ENCODE peak calls at places on chromosomes 16 and 17, in five cellular contexts. K is prostate gland, L is H9, B is colonic mucosa, D is mesendoderm. P is an unnamed sample.

GRCh38 chr17:51585514-51586104 is 325.3 kb downstream of the UTP18 start:
- DNase-seq in D (peak; percentile 64), L (peak; percentile 75), K (peak; percentile 5), B (no peak), P (no peak)

GRCh38 chr17:83204230-83204725 is 124.9 kb downstream of the METRNL start:
- DNase-seq in L (no peak), K (peak; percentile 2), B (no peak), D (no peak), P (no peak)

GRCh38 chr16:57091990-57092785 is at the start of gene CPNE2:
- DNase-seq in L (peak; percentile 45), K (peak; percentile 54), B (peak; percentile 66), D (peak; percentile 45), P (peak; percentile 86)

GRCh38 chr16:73483076-73483791 is 435.3 kb upstream of the ZFHX3 start:
- DNase-seq in B (no peak), K (no peak), L (peak; percentile 77), D (peak; percentile 84), P (no peak)

GRCh38 chr17:66829386-66829864 is 5.5 kb upstream of the CACNG5 start:
- DNase-seq in K (peak; percentile 17), L (peak; percentile 89), B (peak; percentile 23), D (peak; percentile 87), P (peak; percentile 85)

GRCh38 chr17:46853896-46854444 is 2.6 kb downstream of the WNT9B start:
- DNase-seq in L (peak; percentile 45), B (no peak), D (peak; percentile 79), K (no peak), P (peak; percentile 52)

GRCh38 chr17:10127819-10128375 is 70.5 kb downstream of the GAS7 start:
- DNase-seq in K (no peak), L (no peak), D (peak; percentile 77), B (peak; percentile 61), P (peak; percentile 98)

GRCh38 chr16:79508294-79508693 is 92.2 kb downstream of the MAF start:
- DNase-seq in B (no peak), D (no peak), K (no peak), L (no peak), P (no peak)

GRCh38 chr16:17367932-17368331 is 102.8 kb downstream of the XYLT1 start:
- DNase-seq in K (no peak), D (peak; percentile 96), L (peak; percentile 87), B (no peak), P (no peak)

GRCh38 chr17:76551685-76552084 is 11.8 kb downstream of the PRCD start:
- DNase-seq in D (no peak), B (no peak), L (no peak), K (no peak), P (no peak)

GRCh38 chr17:68509151-68510057 is 2.8 kb upstream of the PRKAR1A start:
- DNase-seq in D (no peak), B (peak; percentile 58), L (no peak), K (no peak), P (no peak)

GRCh38 chr16:536746-537145 is 9.2 kb downstream of the CAPN15 start:
- DNase-seq in D (no peak), L (no peak), K (no peak), B (no peak), P (no peak)

GRCh38 chr16:54526916-54527315 is 240.3 kb upstream of the IRX3 start:
- DNase-seq in L (no peak), B (no peak), D (peak; percentile 47), K (no peak), P (no peak)

GRCh38 chr17:50421308-50422031 is 4.5 kb upstream of the ACSF2 start:
- DNase-seq in L (no peak), K (no peak), B (no peak), D (no peak), P (peak; percentile 27)

DNA sequence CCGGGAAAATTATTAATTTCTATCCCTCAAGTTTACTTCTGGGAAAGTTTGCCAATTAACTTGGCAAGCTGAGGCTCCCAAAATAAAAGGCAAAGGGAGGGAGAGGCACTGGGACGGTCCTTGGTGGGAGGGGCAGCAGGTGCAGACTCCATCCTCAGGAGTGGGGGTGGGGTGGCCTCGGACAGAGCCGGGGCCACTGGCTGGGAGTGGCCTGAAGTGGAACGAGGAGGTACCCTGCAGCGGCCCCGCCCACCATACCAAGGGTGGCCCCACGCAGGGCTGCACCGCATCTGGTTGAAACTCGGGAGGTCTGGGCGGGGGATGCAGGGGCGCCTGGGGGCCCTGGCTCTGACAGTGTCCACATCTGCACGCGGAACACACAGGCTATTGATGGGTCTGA is 42.3 kb upstream of the SLC38A10 start:
- DNase-seq in L (peak; percentile 57), B (peak; percentile 80), K (no peak), D (no peak), P (no peak)
- H3K4me1 ChIP-seq in L (no peaks in the 10 kb centered on the region), B (peaks cover 34% of the 10 kb centered on the region), K (peaks cover 22% of the 10 kb centered on the region), D (peaks cover 14% of the 10 kb centered on the region), P (peaks cover 42% of the 10 kb centered on the region)

GRCh38 chr17:40453881-40454630 is 10.8 kb downstream of the IGFBP4 start:
- DNase-seq in K (no peak), L (no peak), B (no peak), D (no peak), P (no peak)

GRCh38 chr17:40452921-40453378 is 9.7 kb downstream of the IGFBP4 start:
- DNase-seq in B (no peak), K (no peak), D (no peak), L (no peak), P (peak; percentile 17)

GRCh38 chr17:40450175-40450574 is 6.9 kb downstream of the IGFBP4 start:
- DNase-seq in L (peak; percentile 79), K (no peak), B (peak; percentile 92), D (peak; percentile 80), P (peak; percentile 72)

GRCh38 chr17:40451420-40451819 is 8.2 kb downstream of the IGFBP4 start:
- DNase-seq in B (peak; percentile 40), L (no peak), K (no peak), D (no peak), P (peak; percentile 96)

DNA sequence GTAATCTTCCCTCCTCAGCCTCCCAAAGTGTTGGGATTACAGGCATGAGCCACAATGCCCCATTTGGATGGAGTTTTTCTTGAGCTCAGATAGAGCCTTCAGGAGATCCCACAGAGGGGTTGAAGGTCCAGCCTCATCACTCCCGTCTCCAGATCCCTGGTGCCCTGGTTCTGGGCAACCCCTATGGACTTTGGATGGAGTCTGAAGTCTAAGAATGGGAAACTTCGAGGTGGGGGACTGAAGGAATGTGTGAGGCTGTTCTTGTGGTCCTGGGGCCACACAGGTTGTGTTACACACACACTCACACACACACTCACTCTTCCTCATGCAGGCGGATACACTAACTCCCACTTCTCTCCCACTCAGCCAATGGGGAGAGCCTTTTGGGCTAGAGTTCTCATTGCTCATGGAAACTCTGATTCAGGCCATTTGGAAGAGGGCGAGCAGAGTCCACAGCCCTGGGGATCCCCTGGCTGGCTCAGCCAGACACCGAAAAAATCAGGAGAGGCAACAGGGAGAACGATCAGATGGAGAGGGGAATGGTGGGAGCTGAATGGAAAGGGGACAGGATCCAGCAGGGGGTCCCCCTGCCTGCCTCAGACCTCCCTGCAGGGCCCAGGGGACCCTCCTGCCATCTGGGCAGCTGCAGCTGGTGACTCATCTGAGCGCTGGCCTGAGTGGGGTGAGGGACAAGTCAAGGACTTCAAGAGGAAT is 9.0 kb downstream of the IGFBP4 start:
- DNase-seq in D (no peak), L (no peak), K (no peak), B (no peak), P (peak; percentile 77)
- H3K4me1 ChIP-seq in D (no peaks in the 10 kb centered on the region), L (no peaks in the 10 kb centered on the region), K (peaks cover 9% of the 10 kb centered on the region), B (peaks cover 20% of the 10 kb centered on the region), P (peaks cover 90% of the 10 kb centered on the region)

DNA sequence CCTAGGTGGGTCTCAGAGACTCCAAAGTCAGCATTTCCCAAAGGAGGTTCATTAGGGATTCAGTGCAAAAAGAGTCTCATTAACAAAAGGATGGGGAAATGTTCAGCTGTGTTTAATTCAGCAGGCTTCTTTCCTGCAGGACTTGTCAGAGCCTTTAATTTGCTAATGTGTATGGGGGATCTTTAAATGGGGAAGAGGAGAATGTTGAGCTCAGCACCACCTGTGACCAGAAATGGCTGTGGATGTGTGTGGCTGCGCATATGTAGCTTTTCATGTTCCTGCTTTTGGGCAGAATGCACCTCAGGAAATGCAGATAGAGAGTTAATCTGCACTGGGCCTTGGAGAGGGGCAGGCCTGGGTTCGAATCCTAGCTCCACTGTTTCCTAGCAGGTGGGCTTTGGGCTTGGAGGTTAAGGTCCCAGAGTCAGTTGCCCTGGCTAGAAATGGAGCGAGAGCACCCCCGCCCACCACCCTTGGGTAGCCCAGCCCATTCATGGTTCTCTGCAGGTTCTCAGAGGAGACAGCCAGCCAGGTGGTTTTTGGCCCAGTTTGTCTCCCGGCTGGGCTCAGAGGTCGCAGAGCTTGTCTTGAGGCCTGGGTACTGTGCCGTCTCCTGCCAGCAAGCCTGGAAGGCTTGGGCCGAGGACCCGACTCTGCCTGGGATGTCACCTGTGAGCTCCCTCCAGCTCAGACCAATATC is 9.2 kb downstream of the ADCY7 start:
- DNase-seq in D (no peak), L (no peak), B (no peak), K (no peak), P (no peak)
- H3K4me1 ChIP-seq in D (no peaks in the 10 kb centered on the region), L (peaks cover 3% of the 10 kb centered on the region), B (peaks cover 3% of the 10 kb centered on the region), K (no peaks in the 10 kb centered on the region), P (no peaks in the 10 kb centered on the region)

GRCh38 chr17:65071861-65072260 is 15.3 kb upstream of the GNA13 start:
- DNase-seq in D (no peak), K (no peak), B (no peak), L (no peak), P (no peak)
- H3K4me1 ChIP-seq in D (no peaks in the 10 kb centered on the region), K (no peaks in the 10 kb centered on the region), B (no peaks in the 10 kb centered on the region), L (no peaks in the 10 kb centered on the region), P (peaks cover 4% of the 10 kb centered on the region)

GRCh38 chr16:68233835-68234187 is 2.1 kb downstream of the ESRP2 start:
- DNase-seq in K (no peak), D (no peak), L (no peak), B (no peak), P (no peak)

GRCh38 chr16:68236804-68237242 is 896 bp upstream of the ESRP2 start:
- DNase-seq in D (no peak), B (no peak), L (no peak), K (peak; percentile 30), P (no peak)

GRCh38 chr16:68234188-68235104 is 1.5 kb downstream of the ESRP2 start:
- DNase-seq in D (peak; percentile 45), K (peak; percentile 79), L (peak; percentile 86), B (peak; percentile 98), P (no peak)

GRCh38 chr16:68235882-68236803 is at the start of gene ESRP2:
- DNase-seq in K (peak; percentile 94), B (peak; percentile 91), D (peak; percentile 80), L (peak; percentile 89), P (no peak)

GRCh38 chr16:68235105-68235881 is 634 bp downstream of the ESRP2 start:
- DNase-seq in B (peak; percentile 56), K (peak; percentile 68), L (peak; percentile 64), D (peak; percentile 76), P (no peak)
- H3K4me1 ChIP-seq in B (peaks cover 7% of the 10 kb centered on the region), K (peaks cover 22% of the 10 kb centered on the region), L (no peaks in the 10 kb centered on the region), D (peaks cover 4% of the 10 kb centered on the region), P (peaks cover 25% of the 10 kb centered on the region)

GRCh38 chr17:35896011-35896587 is 15.9 kb upstream of the CCL5 start:
- DNase-seq in B (no peak), L (no peak), D (no peak), K (no peak), P (no peak)
- H3K4me1 ChIP-seq in B (no peaks in the 10 kb centered on the region), L (no peaks in the 10 kb centered on the region), D (no peaks in the 10 kb centered on the region), K (no peaks in the 10 kb centered on the region), P (peaks cover 18% of the 10 kb centered on the region)

GRCh38 chr16:3856367-3857141 is 24.0 kb downstream of the CREBBP start:
- DNase-seq in L (no peak), K (no peak), B (no peak), D (no peak), P (no peak)
- H3K4me1 ChIP-seq in L (peaks cover 7% of the 10 kb centered on the region), K (no peaks in the 10 kb centered on the region), B (no peaks in the 10 kb centered on the region), D (peaks cover 3% of the 10 kb centered on the region), P (peaks cover 42% of the 10 kb centered on the region)